ENCODE peak calls at places on chromosomes 3 and 15, in six cellular contexts. Y is tibial artery; G is T-helper 9 cell; X is central memory CD4-positive, alpha-beta T cell; V is activated naive CD8-positive, alpha-beta T cell treated with anti-CD3 and anti-CD28 coated beads, Interleukin-2, amount 50 U/mL, for 24 hours; H is lower lobe of right lung. J is an unnamed sample.

GRCh38 chr3:150331978-150332568 is 76.0 kb upstream of the TSC22D2 start:
- DNase-seq in Y (no peak), G (no peak), X (no peak), V (no peak), H (no peak), J (no peak)

GRCh38 chr15:59762558-59762957 is 73.4 kb upstream of the BNIP2 start:
- DNase-seq in Y (no peak), G (no peak), X (no peak), V (no peak), H (no peak), J (no peak)

GRCh38 chr3:103410231-103410630 is 975.4 kb downstream of the ZPLD1 start:
- DNase-seq in Y (no peak), G (no peak), X (no peak), V (no peak), H (no peak), J (no peak)

GRCh38 chr3:64717872-64718613 is 30.2 kb upstream of the ADAMTS9 start:
- DNase-seq in Y (no peak), G (no peak), X (no peak), V (no peak), H (no peak), J (no peak)

GRCh38 chr15:98663045-98663444 is 14.7 kb downstream of the IGF1R start:
- DNase-seq in Y (no peak), G (no peak), X (no peak), V (no peak), H (no peak), J (no peak)

GRCh38 chr15:88623061-88623460 is 1.9 kb downstream of the AEN start:
- DNase-seq in Y (no peak), G (no peak), X (no peak), V (peak; percentile 65), H (no peak), J (no peak)

GRCh38 chr3:50263443-50264388 is 5.2 kb upstream of the SEMA3B start:
- DNase-seq in Y (no peak), G (no peak), X (no peak), V (no peak), H (no peak), J (no peak)

GRCh38 chr3:196502775-196503181 is 790 bp downstream of the RNF168 start:
- DNase-seq in Y (peak; percentile 69), G (peak; percentile 52), X (peak; percentile 78), V (peak; percentile 52), H (peak; percentile 63), J (peak; percentile 43)

GRCh38 chr3:61030469-61031035 is 220.7 kb downstream of the FHIT start:
- DNase-seq in Y (no peak), G (no peak), X (no peak), V (no peak), H (no peak), J (peak; percentile 4)

GRCh38 chr3:53842436-53843194 is 3.6 kb downstream of the CHDH start:
- DNase-seq in Y (no peak), G (no peak), X (no peak), V (no peak), H (no peak), J (peak; percentile 76)

GRCh38 chr3:191051037-191051436 is 148.0 kb upstream of the OSTN start:
- DNase-seq in Y (no peak), G (no peak), X (no peak), V (no peak), H (no peak), J (no peak)

GRCh38 chr3:55185380-55185779 is 257.5 kb upstream of the LRTM1 start:
- DNase-seq in Y (no peak), G (no peak), X (no peak), V (no peak), H (no peak), J (no peak)

GRCh38 chr3:104785966-104786365 is 580.7 kb upstream of the ALCAM start:
- DNase-seq in Y (no peak), G (no peak), X (no peak), V (no peak), H (no peak), J (no peak)

GRCh38 chr3:115788921-115789470 is 165.7 kb downstream of the GAP43 start:
- DNase-seq in Y (no peak), G (no peak), X (no peak), V (no peak), H (no peak), J (peak; percentile 87)

GRCh38 chr3:14598143-14598569 is 53.4 kb upstream of the CCDC174 start:
- DNase-seq in Y (peak; percentile 11), G (peak; percentile 16), X (peak; percentile 37), V (peak; percentile 65), H (no peak), J (no peak)

GRCh38 chr15:85587707-85588441 is 206.9 kb downstream of the KLHL25 start:
- DNase-seq in Y (no peak), G (no peak), X (no peak), V (no peak), H (no peak), J (no peak)

GRCh38 chr3:139288266-139288821 is 55.5 kb upstream of the MRPS22 start:
- DNase-seq in Y (no peak), G (no peak), X (no peak), V (no peak), H (no peak), J (no peak)

GRCh38 chr3:124995460-124995994 is 60.3 kb downstream of the HEG1 start:
- DNase-seq in Y (peak; percentile 72), G (peak; percentile 13), X (peak; percentile 32), V (peak; percentile 30), H (peak; percentile 54), J (no peak)

GRCh38 chr3:159322322-159322939 is 520.6 kb downstream of the MFSD1 start:
- DNase-seq in Y (no peak), G (no peak), X (no peak), V (peak; percentile 25), H (peak; percentile 48), J (no peak)

GRCh38 chr3:71930056-71930991 is 145.4 kb upstream of the PROK2 start:
- DNase-seq in Y (no peak), G (no peak), X (no peak), V (no peak), H (no peak), J (no peak)

GRCh38 chr3:13346481-13347389 is 73.4 kb downstream of the NUP210 start:
- DNase-seq in Y (no peak), G (peak; percentile 55), X (peak; percentile 82), V (peak; percentile 76), H (no peak), J (peak; percentile 32)

GRCh38 chr3:16788440-16789057 is 96.2 kb upstream of the PLCL2 start:
- DNase-seq in Y (no peak), G (no peak), X (no peak), V (no peak), H (no peak), J (no peak)

GRCh38 chr3:187870360-187871203 is 125.3 kb upstream of the BCL6 start:
- DNase-seq in Y (no peak), G (no peak), X (no peak), V (peak; percentile 12), H (no peak), J (no peak)

GRCh38 chr3:58660998-58661397 is 5.6 kb downstream of the FAM3D start:
- DNase-seq in Y (no peak), G (no peak), X (no peak), V (no peak), H (no peak), J (no peak)

GRCh38 chr15:59322056-59322755 is 50.5 kb downstream of the MYO1E start:
- DNase-seq in Y (no peak), G (no peak), X (no peak), V (no peak), H (no peak), J (no peak)

GRCh38 chr15:66654718-66655375 is 47.2 kb upstream of the SMAD6 start:
- DNase-seq in Y (no peak), G (no peak), X (no peak), V (peak; percentile 16), H (no peak), J (no peak)

GRCh38 chr3:129314757-129315385 is 36.2 kb downstream of the HMCES start:
- DNase-seq in Y (peak; percentile 94), G (no peak), X (peak; percentile 33), V (peak; percentile 72), H (peak; percentile 88), J (no peak)

GRCh38 chr3:66403268-66403990 is 97.4 kb downstream of the LRIG1 start:
- DNase-seq in Y (no peak), G (no peak), X (no peak), V (no peak), H (no peak), J (no peak)

GRCh38 chr3:192850501-192850981 is 67.1 kb downstream of the MB21D2 start:
- DNase-seq in Y (no peak), G (no peak), X (no peak), V (peak; percentile 39), H (no peak), J (no peak)

GRCh38 chr3:113132571-113132996 is 78.8 kb upstream of the BOC start:
- DNase-seq in Y (no peak), G (no peak), X (no peak), V (no peak), H (no peak), J (no peak)

GRCh38 chr3:126014252-126014651 is 45.3 kb downstream of the ROPN1B start:
- DNase-seq in Y (no peak), G (no peak), X (no peak), V (no peak), H (no peak), J (no peak)

GRCh38 chr15:58957101-58957973 is 23.9 kb upstream of the SLTM start:
- DNase-seq in Y (no peak), G (peak; percentile 40), X (peak; percentile 54), V (peak; percentile 65), H (no peak), J (no peak)

GRCh38 chr3:83873550-83873949 is 1085.2 kb upstream of the CADM2 start:
- DNase-seq in Y (no peak), G (no peak), X (no peak), V (no peak), H (no peak), J (no peak)